ENCODE peak calls at places on chromosomes 13 and 19, in seven cellular contexts. One of them, this sample, is unnamed.

GRCh38 chr19:14368011-14368513 is 13.2 kb upstream of the ADGRE5 start:
- DNase-seq in occipital lobe: no peak
- DNase-seq in Right ventricle myocardium superior: no peak
- DNase-seq in effector CD8-positive, alpha-beta T cell: no peak
- DNase-seq in breast epithelium: no peak
- DNase-seq in tibial artery: no peak
- DNase-seq in astrocyte of the cerebellum: no peak
- DNase-seq in this sample: no peak

GRCh38 chr19:19427935-19428334 is 22.5 kb downstream of the GATAD2A start:
- DNase-seq in astrocyte of the cerebellum: no peak
- DNase-seq in effector CD8-positive, alpha-beta T cell: no peak
- DNase-seq in tibial artery: no peak
- DNase-seq in breast epithelium: no peak
- DNase-seq in Right ventricle myocardium superior: no peak
- DNase-seq in occipital lobe: no peak
- DNase-seq in this sample: no peak

GRCh38 chr13:48234652-48235099 is 1.7 kb downstream of the ITM2B start:
- DNase-seq in effector CD8-positive, alpha-beta T cell: no peak
- DNase-seq in astrocyte of the cerebellum: no peak
- DNase-seq in occipital lobe: no peak
- DNase-seq in Right ventricle myocardium superior: no peak
- DNase-seq in tibial artery: no peak
- DNase-seq in breast epithelium: no peak
- DNase-seq in this sample: no peak

GRCh38 chr19:51546650-51547396 is 15.4 kb upstream of the SIGLEC6 start:
- DNase-seq in astrocyte of the cerebellum: no peak
- DNase-seq in occipital lobe: no peak
- DNase-seq in effector CD8-positive, alpha-beta T cell: no peak
- DNase-seq in Right ventricle myocardium superior: no peak
- DNase-seq in breast epithelium: no peak
- DNase-seq in tibial artery: no peak
- DNase-seq in this sample: no peak

GRCh38 chr19:9956956-9957355 is 20.6 kb upstream of the OLFM2 start:
- DNase-seq in Right ventricle myocardium superior: no peak
- DNase-seq in effector CD8-positive, alpha-beta T cell: no peak
- DNase-seq in astrocyte of the cerebellum: no peak
- DNase-seq in tibial artery: no peak
- DNase-seq in occipital lobe: no peak
- DNase-seq in breast epithelium: no peak
- DNase-seq in this sample: no peak

GRCh38 chr13:106369858-106370257 is 165.6 kb downstream of the EFNB2 start:
- DNase-seq in occipital lobe: no peak
- DNase-seq in breast epithelium: no peak
- DNase-seq in Right ventricle myocardium superior: no peak
- DNase-seq in effector CD8-positive, alpha-beta T cell: no peak
- DNase-seq in astrocyte of the cerebellum: no peak
- DNase-seq in tibial artery: no peak
- DNase-seq in this sample: no peak

GRCh38 chr13:98570929-98571372 is 6.0 kb downstream of the STK24 start:
- DNase-seq in effector CD8-positive, alpha-beta T cell: no peak
- DNase-seq in Right ventricle myocardium superior: no peak
- DNase-seq in tibial artery: no peak
- DNase-seq in occipital lobe: no peak
- DNase-seq in breast epithelium: no peak
- DNase-seq in astrocyte of the cerebellum: no peak
- DNase-seq in this sample: no peak

GRCh38 chr13:59774511-59774911 is 389.2 kb downstream of the DIAPH3 start:
- DNase-seq in effector CD8-positive, alpha-beta T cell: no peak
- DNase-seq in occipital lobe: no peak
- DNase-seq in tibial artery: no peak
- DNase-seq in breast epithelium: peak; percentile 18
- DNase-seq in astrocyte of the cerebellum: peak; percentile 20
- DNase-seq in Right ventricle myocardium superior: no peak
- DNase-seq in this sample: no peak

GRCh38 chr13:110284809-110285519 is 22.0 kb downstream of the COL4A1 start:
- DNase-seq in occipital lobe: no peak
- DNase-seq in astrocyte of the cerebellum: no peak
- DNase-seq in tibial artery: no peak
- DNase-seq in breast epithelium: no peak
- DNase-seq in effector CD8-positive, alpha-beta T cell: no peak
- DNase-seq in Right ventricle myocardium superior: no peak
- DNase-seq in this sample: no peak

GRCh38 chr13:80011448-80012212 is 329.3 kb downstream of the SPRY2 start:
- DNase-seq in effector CD8-positive, alpha-beta T cell: no peak
- DNase-seq in occipital lobe: no peak
- DNase-seq in tibial artery: no peak
- DNase-seq in breast epithelium: no peak
- DNase-seq in astrocyte of the cerebellum: no peak
- DNase-seq in Right ventricle myocardium superior: no peak
- DNase-seq in this sample: no peak

GRCh38 chr13:71587193-71587592 is 279.8 kb downstream of the DACH1 start:
- DNase-seq in tibial artery: no peak
- DNase-seq in astrocyte of the cerebellum: no peak
- DNase-seq in breast epithelium: no peak
- DNase-seq in effector CD8-positive, alpha-beta T cell: no peak
- DNase-seq in occipital lobe: no peak
- DNase-seq in Right ventricle myocardium superior: no peak
- DNase-seq in this sample: no peak

GRCh38 chr19:48169585-48169973 is 565 bp downstream of the LIG1 start:
- DNase-seq in effector CD8-positive, alpha-beta T cell: peak; percentile 93
- DNase-seq in occipital lobe: peak; percentile 21
- DNase-seq in tibial artery: peak; percentile 45
- DNase-seq in breast epithelium: peak; percentile 68
- DNase-seq in astrocyte of the cerebellum: no peak
- DNase-seq in Right ventricle myocardium superior: peak; percentile 81
- DNase-seq in this sample: peak; percentile 29

GRCh38 chr19:30593358-30593757 is 221.2 kb downstream of the ZNF536 start:
- DNase-seq in breast epithelium: peak; percentile 38
- DNase-seq in effector CD8-positive, alpha-beta T cell: no peak
- DNase-seq in Right ventricle myocardium superior: no peak
- DNase-seq in occipital lobe: no peak
- DNase-seq in astrocyte of the cerebellum: no peak
- DNase-seq in tibial artery: no peak
- DNase-seq in this sample: no peak

GRCh38 chr19:41510484-41510883 is 65.5 kb upstream of the CEACAM21 start:
- DNase-seq in breast epithelium: no peak
- DNase-seq in astrocyte of the cerebellum: no peak
- DNase-seq in effector CD8-positive, alpha-beta T cell: no peak
- DNase-seq in Right ventricle myocardium superior: no peak
- DNase-seq in occipital lobe: no peak
- DNase-seq in tibial artery: no peak
- DNase-seq in this sample: no peak

GRCh38 chr13:30679483-30680330 is 55.6 kb upstream of the ALOX5AP start:
- DNase-seq in occipital lobe: peak; percentile 32
- DNase-seq in breast epithelium: no peak
- DNase-seq in effector CD8-positive, alpha-beta T cell: no peak
- DNase-seq in tibial artery: no peak
- DNase-seq in astrocyte of the cerebellum: no peak
- DNase-seq in Right ventricle myocardium superior: no peak
- DNase-seq in this sample: no peak

GRCh38 chr19:27805848-27806247 is 1407.1 kb downstream of the UQCRFS1 start:
- DNase-seq in Right ventricle myocardium superior: no peak
- DNase-seq in effector CD8-positive, alpha-beta T cell: no peak
- DNase-seq in tibial artery: no peak
- DNase-seq in astrocyte of the cerebellum: no peak
- DNase-seq in occipital lobe: no peak
- DNase-seq in breast epithelium: no peak
- DNase-seq in this sample: no peak

GRCh38 chr19:47445937-47446402 is 25.7 kb downstream of the SLC8A2 start:
- DNase-seq in tibial artery: no peak
- DNase-seq in Right ventricle myocardium superior: peak; percentile 56
- DNase-seq in astrocyte of the cerebellum: no peak
- DNase-seq in breast epithelium: no peak
- DNase-seq in occipital lobe: peak; percentile 46
- DNase-seq in effector CD8-positive, alpha-beta T cell: peak; percentile 63
- DNase-seq in this sample: peak; percentile 62

This sample was measured in posterior cingulate gyrus.